ENCODE peak calls at places on chromosomes 13 and 19, in five cellular contexts. Q, N, C, E and L are unnamed samples.

GRCh38 chr19:23286477-23286876 is 36.3 kb upstream of the ZNF724 start:
- DNase-seq in E (no peak), C (no peak), Q (peak), N (no peak), L (no peak)

GRCh38 chr19:34336781-34337271 is 28.2 kb upstream of the GPI start:
- DNase-seq in E (no peak), C (no peak), N (peak), Q (peak), L (no peak)

GRCh38 chr19:7486923-7487322 is 1.9 kb downstream of the PEX11G start:
- DNase-seq in Q (no peak), C (no peak), E (no peak), N (no peak), L (no peak)

GRCh38 chr13:102779426-102780159 is 6.0 kb upstream of the TEX30 start:
- DNase-seq in C (no peak), E (no peak), Q (no peak), N (no peak), L (no peak)

GRCh38 chr19:13001166-13001501 is 5.9 kb downstream of the NFIX start:
- DNase-seq in Q (no peak), N (no peak), C (no peak), E (no peak), L (no peak)

GRCh38 chr13:36685912-36686311 is 12.1 kb downstream of the SERTM1 start:
- DNase-seq in E (no peak), Q (no peak), C (no peak), N (no peak), L (no peak)

GRCh38 chr13:50677687-50678463 is 165.6 kb downstream of the DLEU7 start:
- DNase-seq in C (no peak), N (no peak), Q (no peak), E (peak), L (no peak)

GRCh38 chr13:46721054-46721453 is 75.9 kb downstream of the ESD start:
- DNase-seq in E (no peak), C (no peak), N (peak), Q (peak), L (no peak)

GRCh38 chr19:18634612-18635290 is 2.1 kb upstream of the KLHL26 start:
- DNase-seq in Q (no peak), N (no peak), E (no peak), C (no peak), L (no peak)

GRCh38 chr13:83905641-83906040 is 23.4 kb upstream of the SLITRK1 start:
- DNase-seq in N (no peak), C (no peak), Q (no peak), E (no peak), L (no peak)

GRCh38 chr19:34662919-34663318 is 14.0 kb downstream of the SCGB2B2 start:
- DNase-seq in N (peak), C (no peak), E (no peak), Q (peak), L (no peak)

GRCh38 chr13:73671011-73671410 is 463.2 kb downstream of the KLF12 start:
- DNase-seq in E (no peak), N (no peak), C (no peak), Q (no peak), L (no peak)

GRCh38 chr19:13797870-13798269 is 2.6 kb downstream of the ZSWIM4 start:
- DNase-seq in E (no peak), C (no peak), N (no peak), Q (peak), L (no peak)

GRCh38 chr19:6238256-6238642 is 41.5 kb downstream of the MLLT1 start:
- DNase-seq in C (no peak), E (no peak), Q (no peak), N (no peak), L (no peak)

GRCh38 chr19:5104871-5105351 is 136.0 kb downstream of the KDM4B start:
- DNase-seq in C (no peak), Q (no peak), E (no peak), N (no peak), L (no peak)

GRCh38 chr13:28220166-28220565 is 81.8 kb downstream of the PAN3 start:
- DNase-seq in C (no peak), E (no peak), N (no peak), Q (no peak), L (no peak)

GRCh38 chr13:50596776-50597203 is 246.7 kb downstream of the DLEU7 start:
- DNase-seq in E (no peak), C (no peak), N (no peak), Q (no peak), L (no peak)

GRCh38 chr19:20423381-20424207 is 142.0 kb downstream of the ZNF737 start:
- DNase-seq in E (peak), C (peak), Q (no peak), N (peak), L (peak)

GRCh38 chr13:99907627-99908026 is 63.9 kb downstream of the ZIC5 start:
- DNase-seq in C (no peak), E (no peak), Q (no peak), N (no peak), L (no peak)

GRCh38 chr19:51587264-51588191 is 16.4 kb downstream of the ZNF175 start:
- DNase-seq in Q (no peak), N (no peak), C (no peak), E (no peak), L (no peak)

GRCh38 chr13:33249066-33249465 is 36.5 kb downstream of the STARD13 start:
- DNase-seq in N (no peak), Q (no peak), E (no peak), C (no peak), L (no peak)

GRCh38 chr13:93963266-93964131 is 516.0 kb downstream of the DCT start:
- DNase-seq in Q (peak), N (no peak), E (no peak), C (no peak), L (peak)

GRCh38 chr13:99067160-99067985 is 89.5 kb upstream of the DOCK9 start:
- DNase-seq in E (no peak), Q (peak), N (peak), C (no peak), L (peak)

GRCh38 chr13:112955271-112955937 is 13.6 kb upstream of the MCF2L start:
- DNase-seq in Q (no peak), C (no peak), E (no peak), N (no peak), L (no peak)

GRCh38 chr19:3683405-3683865 is 16.8 kb downstream of the PIP5K1C start:
- DNase-seq in N (peak), C (no peak), E (no peak), Q (no peak), L (no peak)

GRCh38 chr13:98626298-98626940 is 49.5 kb upstream of the STK24 start:
- DNase-seq in Q (no peak), C (no peak), N (no peak), E (no peak), L (no peak)

GRCh38 chr13:84570831-84571230 is 688.6 kb upstream of the SLITRK1 start:
- DNase-seq in C (no peak), Q (no peak), E (no peak), N (no peak), L (no peak)

GRCh38 chr13:65336916-65337315 is 1893.2 kb downstream of the PCDH9 start:
- DNase-seq in E (no peak), C (no peak), N (no peak), Q (no peak), L (no peak)

GRCh38 chr19:892243-892996 is 567 bp downstream of the MED16 start:
- DNase-seq in C (no peak), Q (no peak), E (no peak), N (no peak), L (no peak)

GRCh38 chr19:46133101-46133627 is 8.7 kb upstream of the IGFL3 start:
- DNase-seq in C (peak), Q (peak), N (peak), E (peak), L (peak)

GRCh38 chr19:52664461-52664860 is 26.3 kb upstream of the ZNF83 start:
- DNase-seq in C (no peak), Q (no peak), N (no peak), E (no peak), L (no peak)

GRCh38 chr13:43269037-43269476 is 245.7 kb downstream of the DNAJC15 start:
- DNase-seq in E (no peak), Q (peak), N (peak), C (no peak), L (peak)

GRCh38 chr13:44474122-44474910 is 100.7 kb downstream of the SERP2 start:
- DNase-seq in E (no peak), C (no peak), Q (peak), N (peak), L (no peak)

GRCh38 chr19:32824906-32825608 is 44.5 kb downstream of the SLC7A9 start:
- DNase-seq in N (peak), Q (no peak), C (no peak), E (no peak), L (no peak)

GRCh38 chr13:31096624-31097302 is 64.9 kb downstream of the HSPH1 start:
- DNase-seq in N (no peak), C (no peak), Q (no peak), E (no peak), L (no peak)

GRCh38 chr13:110388141-110388943 is 81.3 kb downstream of the COL4A2 start:
- DNase-seq in E (no peak), C (no peak), Q (no peak), N (peak), L (no peak)

GRCh38 chr13:105920375-105920774 is 615.1 kb downstream of the EFNB2 start:
- DNase-seq in E (no peak), C (peak), N (no peak), Q (peak), L (no peak)

GRCh38 chr13:53783466-53783865 is 754.9 kb downstream of the OLFM4 start:
- DNase-seq in E (no peak), N (no peak), C (peak), Q (no peak), L (no peak)